ENCODE peak calls at places on chromosomes 4 and X, in four cellular contexts. One of them, this sample, is unnamed.

GRCh38 chr4:89275587-89275986 is 32.0 kb downstream of the GPRIN3 start:
- DNase-seq in effector memory CD4-positive, alpha-beta T cell: no peak
- DNase-seq in left lung: no peak
- DNase-seq in gastrocnemius medialis: no peak
- DNase-seq in this sample: no peak

GRCh38 chrX:21781525-21781924 is 23.6 kb upstream of the SMPX start:
- DNase-seq in effector memory CD4-positive, alpha-beta T cell: no peak
- DNase-seq in left lung: no peak
- DNase-seq in gastrocnemius medialis: no peak
- DNase-seq in this sample: no peak

GRCh38 chr4:139142097-139142496 is 34.9 kb downstream of the ELF2 start:
- DNase-seq in effector memory CD4-positive, alpha-beta T cell: no peak
- DNase-seq in left lung: no peak
- DNase-seq in gastrocnemius medialis: no peak
- DNase-seq in this sample: no peak

GRCh38 chr4:138204507-138204906 is 37.6 kb downstream of the SLC7A11 start:
- DNase-seq in effector memory CD4-positive, alpha-beta T cell: no peak
- DNase-seq in left lung: no peak
- DNase-seq in gastrocnemius medialis: no peak
- DNase-seq in this sample: no peak

GRCh38 chrX:103254171-103254824 is 657 bp downstream of the TCEAL8 start:
- DNase-seq in effector memory CD4-positive, alpha-beta T cell: peak; percentile 1
- DNase-seq in left lung: peak; percentile 81
- DNase-seq in gastrocnemius medialis: peak; percentile 9
- DNase-seq in this sample: peak; percentile 89

GRCh38 chr4:149638073-149638472 is 177.6 kb downstream of the IQCM start:
- DNase-seq in effector memory CD4-positive, alpha-beta T cell: no peak
- DNase-seq in left lung: no peak
- DNase-seq in gastrocnemius medialis: no peak
- DNase-seq in this sample: no peak

GRCh38 chr4:153153339-153153851 is 50.8 kb upstream of the TRIM2 start:
- DNase-seq in effector memory CD4-positive, alpha-beta T cell: peak; percentile 59
- DNase-seq in left lung: peak; percentile 87
- DNase-seq in gastrocnemius medialis: no peak
- DNase-seq in this sample: no peak

GRCh38 chrX:42714981-42715688 is 62.8 kb downstream of the PPP1R2C start:
- DNase-seq in effector memory CD4-positive, alpha-beta T cell: no peak
- DNase-seq in left lung: peak; percentile 64
- DNase-seq in gastrocnemius medialis: no peak
- DNase-seq in this sample: peak; percentile 44

GRCh38 chrX:1587161-1587560 is 4.2 kb upstream of the AKAP17A start:
- DNase-seq in effector memory CD4-positive, alpha-beta T cell: no peak
- DNase-seq in left lung: no peak
- DNase-seq in gastrocnemius medialis: no peak
- DNase-seq in this sample: no peak

GRCh38 chrX:144722307-144722706 is 525.0 kb upstream of the SPANXN1 start:
- DNase-seq in effector memory CD4-positive, alpha-beta T cell: no peak
- DNase-seq in left lung: no peak
- DNase-seq in gastrocnemius medialis: no peak
- DNase-seq in this sample: peak; percentile 1

GRCh38 chrX:152892499-152892898 is 5.4 kb upstream of the ZNF185 start:
- DNase-seq in effector memory CD4-positive, alpha-beta T cell: no peak
- DNase-seq in left lung: no peak
- DNase-seq in gastrocnemius medialis: no peak
- DNase-seq in this sample: no peak

GRCh38 chrX:140439455-140439854 is 65.4 kb downstream of the SOX3 start:
- DNase-seq in effector memory CD4-positive, alpha-beta T cell: no peak
- DNase-seq in left lung: peak; percentile 61
- DNase-seq in gastrocnemius medialis: no peak
- DNase-seq in this sample: peak; percentile 39

GRCh38 chrX:150363561-150364346 is 637 bp downstream of the MAMLD1 start:
- DNase-seq in effector memory CD4-positive, alpha-beta T cell: no peak
- DNase-seq in left lung: peak; percentile 73
- DNase-seq in gastrocnemius medialis: peak; percentile 19
- DNase-seq in this sample: no peak

GRCh38 chr4:169098054-169098896 is 88.2 kb upstream of the CBR4 start:
- DNase-seq in effector memory CD4-positive, alpha-beta T cell: no peak
- DNase-seq in left lung: no peak
- DNase-seq in gastrocnemius medialis: no peak
- DNase-seq in this sample: no peak

GRCh38 chr4:16508968-16509367 is 282.7 kb upstream of the TAPT1 start:
- DNase-seq in effector memory CD4-positive, alpha-beta T cell: no peak
- DNase-seq in left lung: no peak
- DNase-seq in gastrocnemius medialis: no peak
- DNase-seq in this sample: peak; percentile 11

GRCh38 chr4:96097693-96098092 is 257.8 kb downstream of the PDHA2 start:
- DNase-seq in effector memory CD4-positive, alpha-beta T cell: no peak
- DNase-seq in left lung: no peak
- DNase-seq in gastrocnemius medialis: no peak
- DNase-seq in this sample: no peak

GRCh38 chr4:71411976-71412375 is 73.2 kb downstream of the SLC4A4 start:
- DNase-seq in effector memory CD4-positive, alpha-beta T cell: no peak
- DNase-seq in left lung: no peak
- DNase-seq in gastrocnemius medialis: no peak
- DNase-seq in this sample: no peak

GRCh38 chrX:110397904-110398303 is 39.3 kb downstream of the RTL9 start:
- DNase-seq in effector memory CD4-positive, alpha-beta T cell: no peak
- DNase-seq in left lung: no peak
- DNase-seq in gastrocnemius medialis: no peak
- DNase-seq in this sample: no peak
- H3K4me1 ChIP-seq in effector memory CD4-positive, alpha-beta T cell: no peaks in the 10 kb centered on the region
- H3K4me1 ChIP-seq in left lung: no peaks in the 10 kb centered on the region
- H3K4me1 ChIP-seq in gastrocnemius medialis: no peaks in the 10 kb centered on the region
- H3K4me1 ChIP-seq in this sample: peaks cover 5% of the 10 kb centered on the region

DNA sequence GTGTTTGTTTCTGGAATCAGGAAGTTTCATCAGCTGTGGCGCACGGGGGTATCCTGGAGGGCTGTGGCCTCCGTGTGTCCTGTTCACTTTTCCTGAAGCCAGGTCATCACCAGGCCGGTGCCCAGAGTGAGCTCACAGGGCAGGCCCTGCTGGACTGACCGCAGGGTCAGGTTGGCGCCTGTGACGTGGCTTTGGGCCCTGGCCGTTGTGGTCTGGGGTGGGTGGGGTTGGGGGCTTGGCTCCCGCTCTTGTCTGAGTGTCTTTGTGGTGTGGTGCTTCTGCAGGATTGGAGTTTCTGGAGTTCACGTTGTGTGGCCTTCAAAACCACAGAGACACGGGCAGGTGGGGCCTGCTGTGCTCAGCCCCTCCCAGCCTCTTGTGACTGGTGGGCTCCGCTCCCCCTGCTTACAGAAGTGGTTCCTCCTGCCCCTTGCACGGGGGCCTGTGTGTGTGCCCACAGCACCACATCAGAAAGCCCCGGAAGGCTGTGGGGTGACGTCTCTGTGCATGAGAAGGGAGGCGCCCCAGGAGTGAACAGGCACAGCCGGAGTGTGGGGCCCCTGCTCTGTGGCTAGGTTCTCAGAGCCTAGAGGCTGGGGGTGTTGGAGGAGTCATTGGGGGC is 9.5 kb downstream of the RGS12 start:
- DNase-seq in effector memory CD4-positive, alpha-beta T cell: peak; percentile 80
- DNase-seq in left lung: peak; percentile 61
- DNase-seq in gastrocnemius medialis: peak; percentile 11
- DNase-seq in this sample: no peak
- H3K4me1 ChIP-seq in effector memory CD4-positive, alpha-beta T cell: peaks cover 27% of the 10 kb centered on the region
- H3K4me1 ChIP-seq in left lung: peaks cover 68% of the 10 kb centered on the region
- H3K4me1 ChIP-seq in gastrocnemius medialis: peaks cover 48% of the 10 kb centered on the region
- H3K4me1 ChIP-seq in this sample: peaks cover 20% of the 10 kb centered on the region

GRCh38 chr4:6799091-6799490 is 16.6 kb downstream of the KIAA0232 start:
- DNase-seq in effector memory CD4-positive, alpha-beta T cell: no peak
- DNase-seq in left lung: no peak
- DNase-seq in gastrocnemius medialis: no peak
- DNase-seq in this sample: no peak

GRCh38 chr4:6794189-6794588 is 11.7 kb downstream of the KIAA0232 start:
- DNase-seq in effector memory CD4-positive, alpha-beta T cell: no peak
- DNase-seq in left lung: no peak
- DNase-seq in gastrocnemius medialis: no peak
- DNase-seq in this sample: no peak

GRCh38 chr4:6795821-6796220 is 13.3 kb downstream of the KIAA0232 start:
- DNase-seq in effector memory CD4-positive, alpha-beta T cell: no peak
- DNase-seq in left lung: no peak
- DNase-seq in gastrocnemius medialis: no peak
- DNase-seq in this sample: no peak
- H3K4me1 ChIP-seq in effector memory CD4-positive, alpha-beta T cell: peaks cover 15% of the 10 kb centered on the region
- H3K4me1 ChIP-seq in left lung: peaks cover 37% of the 10 kb centered on the region
- H3K4me1 ChIP-seq in gastrocnemius medialis: peaks cover 16% of the 10 kb centered on the region
- H3K4me1 ChIP-seq in this sample: no peaks in the 10 kb centered on the region

GRCh38 chr4:73451404-73451803 is 15.4 kb downstream of the AFP start:
- DNase-seq in effector memory CD4-positive, alpha-beta T cell: no peak
- DNase-seq in left lung: no peak
- DNase-seq in gastrocnemius medialis: no peak
- DNase-seq in this sample: no peak
- H3K4me1 ChIP-seq in effector memory CD4-positive, alpha-beta T cell: no peaks in the 10 kb centered on the region
- H3K4me1 ChIP-seq in left lung: no peaks in the 10 kb centered on the region
- H3K4me1 ChIP-seq in gastrocnemius medialis: no peaks in the 10 kb centered on the region
- H3K4me1 ChIP-seq in this sample: no peaks in the 10 kb centered on the region

GRCh38 chr4:68476191-68476590 is 28.9 kb downstream of the TMPRSS11E start:
- DNase-seq in effector memory CD4-positive, alpha-beta T cell: no peak
- DNase-seq in left lung: no peak
- DNase-seq in gastrocnemius medialis: no peak
- DNase-seq in this sample: no peak
- H3K4me1 ChIP-seq in effector memory CD4-positive, alpha-beta T cell: no peaks in the 10 kb centered on the region
- H3K4me1 ChIP-seq in left lung: no peaks in the 10 kb centered on the region
- H3K4me1 ChIP-seq in gastrocnemius medialis: no peaks in the 10 kb centered on the region
- H3K4me1 ChIP-seq in this sample: no peaks in the 10 kb centered on the region

DNA sequence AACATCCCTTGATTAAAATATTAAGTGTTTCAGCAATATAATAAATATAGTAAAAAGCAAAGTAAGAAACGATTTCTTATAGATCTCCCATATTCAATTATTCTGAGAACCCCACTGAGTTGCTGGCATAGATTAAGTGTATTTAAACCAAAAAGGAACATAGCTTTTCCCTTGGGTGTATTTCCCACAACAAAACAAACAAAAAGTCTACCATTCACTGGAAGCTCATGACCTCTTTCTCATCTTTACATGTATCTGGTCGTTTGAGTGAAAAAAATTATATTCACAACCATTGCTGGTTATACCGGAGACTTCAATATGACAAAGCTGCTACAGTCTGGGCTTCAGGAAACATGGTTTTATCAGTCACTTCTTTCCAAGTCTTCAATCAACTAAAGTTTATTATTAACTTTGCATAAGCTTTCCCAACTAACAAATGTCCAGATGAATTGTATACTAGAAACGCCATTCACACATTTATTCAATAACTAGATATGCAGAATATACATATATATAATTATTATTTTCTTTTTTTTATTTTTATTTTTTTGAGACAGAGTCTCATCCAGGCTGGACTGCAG is 38.6 kb downstream of the ZNF827 start:
- DNase-seq in effector memory CD4-positive, alpha-beta T cell: no peak
- DNase-seq in left lung: no peak
- DNase-seq in gastrocnemius medialis: no peak
- DNase-seq in this sample: no peak
- H3K4me1 ChIP-seq in effector memory CD4-positive, alpha-beta T cell: no peaks in the 10 kb centered on the region
- H3K4me1 ChIP-seq in left lung: no peaks in the 10 kb centered on the region
- H3K4me1 ChIP-seq in gastrocnemius medialis: peaks cover 41% of the 10 kb centered on the region
- H3K4me1 ChIP-seq in this sample: no peaks in the 10 kb centered on the region

GRCh38 chr4:157664726-157665125 is 444.2 kb downstream of the GRIA2 start:
- DNase-seq in effector memory CD4-positive, alpha-beta T cell: no peak
- DNase-seq in left lung: no peak
- DNase-seq in gastrocnemius medialis: no peak
- DNase-seq in this sample: no peak
- H3K4me1 ChIP-seq in effector memory CD4-positive, alpha-beta T cell: no peaks in the 10 kb centered on the region
- H3K4me1 ChIP-seq in left lung: no peaks in the 10 kb centered on the region
- H3K4me1 ChIP-seq in gastrocnemius medialis: no peaks in the 10 kb centered on the region
- H3K4me1 ChIP-seq in this sample: no peaks in the 10 kb centered on the region

DNA sequence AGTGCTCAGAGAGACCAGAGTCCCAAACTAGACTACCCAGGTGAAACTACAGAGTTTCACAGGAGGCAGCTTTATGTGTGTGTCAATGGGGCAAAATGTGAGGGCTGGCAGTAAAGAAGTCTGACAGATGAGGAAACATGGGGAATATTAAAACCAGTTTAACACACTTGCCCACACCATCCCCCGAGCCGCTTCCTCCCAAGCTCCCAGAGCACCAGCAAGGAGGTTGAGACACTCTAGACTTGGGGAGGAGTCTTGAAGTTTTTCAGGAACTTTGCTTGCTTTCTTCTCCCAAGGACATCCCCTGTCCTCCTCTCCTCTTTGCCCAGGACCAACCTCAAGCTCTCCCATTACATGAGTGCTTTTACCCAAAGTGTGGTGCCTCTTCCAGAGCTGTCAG is 94.7 kb upstream of the SPRY1 start:
- DNase-seq in effector memory CD4-positive, alpha-beta T cell: no peak
- DNase-seq in left lung: no peak
- DNase-seq in gastrocnemius medialis: no peak
- DNase-seq in this sample: no peak
- H3K4me1 ChIP-seq in effector memory CD4-positive, alpha-beta T cell: no peaks in the 10 kb centered on the region
- H3K4me1 ChIP-seq in left lung: no peaks in the 10 kb centered on the region
- H3K4me1 ChIP-seq in gastrocnemius medialis: no peaks in the 10 kb centered on the region
- H3K4me1 ChIP-seq in this sample: peaks cover 5% of the 10 kb centered on the region